ENCODE peak calls at places on chromosomes 12 and 14, in seven cellular contexts. B is NB4; H is GM03348; R is GM04504; C is WTC11; E is GM23338; J is CD8-positive, alpha-beta T cell. V is an unnamed sample.
A peak's percentile ranks its signal among the peaks of the same experiment; 100 is the strongest.

GRCh38 chr12:99111600-99111999 is 466.5 kb downstream of the APAF1 start:
- DNase-seq in B (no peak), H (no peak), R (no peak), C (peak; percentile 15), E (peak; percentile 59), J (no peak), V (no peak)

GRCh38 chr12:127628655-127629054 is 638.3 kb upstream of the TMEM132C start:
- DNase-seq in B (no peak), H (peak; percentile 62), R (peak; percentile 65), C (no peak), E (no peak), J (no peak), V (no peak)

GRCh38 chr12:57888407-57889157 is 42.1 kb upstream of the CTDSP2 start:
- DNase-seq in B (no peak), H (peak; percentile 50), R (no peak), C (peak; percentile 34), E (peak; percentile 76), J (no peak), V (peak; percentile 45)

GRCh38 chr14:103480595-103480994 is 42.0 kb downstream of the CKB start:
- DNase-seq in B (peak; percentile 51), H (no peak), R (no peak), C (no peak), E (no peak), J (no peak), V (no peak)

GRCh38 chr12:95982602-95983001 is 13.5 kb downstream of the HAL start:
- DNase-seq in B (no peak), H (no peak), R (no peak), C (no peak), E (no peak), J (no peak), V (no peak)

GRCh38 chr12:106710143-106710893 is 64.2 kb upstream of the RIC8B start:
- DNase-seq in B (no peak), H (no peak), R (no peak), C (no peak), E (peak; percentile 37), J (no peak), V (no peak)

GRCh38 chr12:127998936-127999467 is 268.0 kb upstream of the TMEM132C start:
- DNase-seq in B (no peak), H (no peak), R (no peak), C (no peak), E (no peak), J (no peak), V (no peak)

GRCh38 chr12:132319991-132320570 is 9.3 kb downstream of the GALNT9 start:
- DNase-seq in B (no peak), H (no peak), R (no peak), C (no peak), E (no peak), J (no peak), V (no peak)

GRCh38 chr12:30417697-30418231 is 277.9 kb downstream of the IPO8 start:
- DNase-seq in B (no peak), H (peak; percentile 80), R (peak; percentile 80), C (no peak), E (no peak), J (no peak), V (no peak)

GRCh38 chr14:51561141-51561540 is 90.6 kb upstream of the FRMD6 start:
- DNase-seq in B (no peak), H (no peak), R (no peak), C (no peak), E (no peak), J (no peak), V (no peak)

GRCh38 chr14:65849558-65849957 is 437.0 kb downstream of the FUT8 start:
- DNase-seq in B (peak; percentile 9), H (no peak), R (no peak), C (no peak), E (no peak), J (peak; percentile 43), V (no peak)

GRCh38 chr14:93655078-93655750 is 133.1 kb downstream of the PRIMA1 start:
- DNase-seq in B (peak; percentile 63), H (peak; percentile 63), R (peak; percentile 4), C (peak; percentile 17), E (peak; percentile 97), J (no peak), V (no peak)

GRCh38 chr14:63438065-63438757 is 105.0 kb downstream of the PPP2R5E start:
- DNase-seq in B (peak; percentile 15), H (peak; percentile 88), R (peak; percentile 95), C (no peak), E (peak; percentile 36), J (no peak), V (peak; percentile 73)

GRCh38 chr14:104091061-104091926 is 5.8 kb downstream of the ASPG start:
- DNase-seq in B (no peak), H (no peak), R (no peak), C (peak; percentile 16), E (no peak), J (no peak), V (peak; percentile 69)

GRCh38 chr12:99386907-99387306 is 260.6 kb upstream of the GARIN6 start:
- DNase-seq in B (peak; percentile 69), H (peak; percentile 40), R (peak; percentile 14), C (no peak), E (peak; percentile 80), J (no peak), V (no peak)

GRCh38 chr12:109770104-109770860 is 56.7 kb downstream of the FAM222A start:
- DNase-seq in B (no peak), H (no peak), R (no peak), C (no peak), E (no peak), J (no peak), V (peak; percentile 83)

GRCh38 chr14:54503476-54503875 is 6.2 kb upstream of the CGRRF1 start:
- DNase-seq in B (peak; percentile 21), H (peak; percentile 31), R (no peak), C (no peak), E (peak; percentile 34), J (no peak), V (no peak)

GRCh38 chr12:55996201-55996714 is 818 bp upstream of the SUOX start:
- DNase-seq in B (peak; percentile 71), H (peak; percentile 67), R (peak; percentile 28), C (peak; percentile 37), E (peak; percentile 77), J (peak; percentile 75), V (no peak)

GRCh38 chr12:13101854-13102375 is 1.6 kb downstream of the GSG1 start:
- DNase-seq in B (peak; percentile 62), H (no peak), R (no peak), C (no peak), E (no peak), J (peak; percentile 55), V (no peak)

GRCh38 chr12:50533203-50533584 is 28.4 kb downstream of the DIP2B start:
- DNase-seq in B (no peak), H (peak; percentile 21), R (no peak), C (no peak), E (no peak), J (no peak), V (no peak)

GRCh38 chr14:74906923-74907620 is 16.0 kb downstream of the RPS6KL1 start:
- DNase-seq in B (no peak), H (no peak), R (no peak), C (no peak), E (peak; percentile 56), J (no peak), V (no peak)

GRCh38 chr12:1796515-1797010 is 23.8 kb upstream of the LRTM2 start:
- DNase-seq in B (peak; percentile 86), H (peak; percentile 63), R (no peak), C (no peak), E (peak; percentile 51), J (no peak), V (no peak)

GRCh38 chr14:72808564-72808963 is 85.3 kb downstream of the DPF3 start:
- DNase-seq in B (no peak), H (no peak), R (no peak), C (no peak), E (no peak), J (no peak), V (no peak)

GRCh38 chr12:47120736-47121135 is 41.0 kb upstream of the AMIGO2 start:
- DNase-seq in B (no peak), H (no peak), R (no peak), C (no peak), E (no peak), J (no peak), V (no peak)

GRCh38 chr12:118060301-118061010 is 523 bp downstream of the WSB2 start:
- DNase-seq in B (peak; percentile 52), H (peak; percentile 78), R (no peak), C (peak; percentile 27), E (peak; percentile 24), J (peak; percentile 59), V (peak; percentile 73)

GRCh38 chr12:112540021-112540420 is 121.3 kb downstream of the PTPN11 start:
- DNase-seq in B (no peak), H (no peak), R (no peak), C (no peak), E (no peak), J (no peak), V (no peak)

GRCh38 chr14:70622111-70622712 is 19.5 kb upstream of the TTC9 start:
- DNase-seq in B (peak; percentile 33), H (peak; percentile 36), R (no peak), C (peak; percentile 66), E (peak; percentile 91), J (peak; percentile 68), V (no peak)

GRCh38 chr14:85533821-85534271 is 3.9 kb downstream of the FLRT2 start:
- DNase-seq in B (no peak), H (peak; percentile 33), R (no peak), C (peak; percentile 56), E (peak; percentile 73), J (no peak), V (peak; percentile 30)

GRCh38 chr12:47899466-47899865 is 5.3 kb downstream of the VDR start:
- DNase-seq in B (no peak), H (no peak), R (no peak), C (no peak), E (no peak), J (no peak), V (no peak)

GRCh38 chr14:72516936-72517408 is 376.9 kb downstream of the DPF3 start:
- DNase-seq in B (peak; percentile 72), H (peak; percentile 74), R (peak; percentile 71), C (peak; percentile 75), E (peak; percentile 84), J (peak; percentile 78), V (peak; percentile 77)

GRCh38 chr12:107645630-107646333 is 39.8 kb upstream of the PWP1 start:
- DNase-seq in B (no peak), H (no peak), R (no peak), C (peak; percentile 75), E (peak; percentile 88), J (no peak), V (no peak)

GRCh38 chr14:33081259-33081658 is 142.6 kb downstream of the NPAS3 start:
- DNase-seq in B (no peak), H (no peak), R (no peak), C (no peak), E (no peak), J (no peak), V (no peak)